ENCODE peak calls at places on chromosome X, in four cellular contexts. V is AG04450, I is BE2C, A is MM.1S. N is an unnamed sample.
A peak's percentile ranks its signal among the peaks of the same experiment; 100 is the strongest.

GRCh38 chrX:39848243-39848642 is 249.5 kb downstream of the BCOR start:
- DNase-seq in I (no peak), A (no peak), V (no peak), N (no peak)

GRCh38 chrX:109049903-109050302 is 313.5 kb upstream of the IRS4 start:
- DNase-seq in A (no peak), V (no peak), I (no peak), N (no peak)

GRCh38 chrX:150841466-150842197 is 56.8 kb downstream of the CD99L2 start:
- DNase-seq in I (no peak), V (no peak), A (no peak), N (no peak)

GRCh38 chrX:121052122-121052521 is 4.7 kb downstream of the GLUD2 start:
- DNase-seq in V (no peak), A (no peak), I (no peak), N (no peak)

GRCh38 chrX:80578518-80579105 is 158.4 kb downstream of the TENT5D start:
- DNase-seq in A (peak; percentile 47), I (no peak), V (no peak), N (peak; percentile 18)

GRCh38 chrX:81261576-81261975 is 59.7 kb downstream of the SH3BGRL start:
- DNase-seq in A (no peak), V (no peak), I (no peak), N (no peak)

GRCh38 chrX:150692296-150692695 is 900 bp upstream of the MTMR1 start:
- DNase-seq in I (no peak), V (no peak), A (no peak), N (no peak)

GRCh38 chrX:129077384-129077783 is 445.9 kb downstream of the SMARCA1 start:
- DNase-seq in V (no peak), I (no peak), A (no peak), N (no peak)

GRCh38 chrX:95071052-95071451 is 1397.0 kb downstream of the FAM133A start:
- DNase-seq in I (no peak), V (no peak), A (no peak), N (no peak)
- TF ChIP-seq CTCF in I (peak; percentile 18), V (peak; percentile 23), A (peak; percentile 4), N (no peak)

GRCh38 chrX:103630171-103630511 is 1.4 kb downstream of the TCEAL1 start:
- DNase-seq in A (no peak), I (no peak), V (no peak), N (no peak)
- TF ChIP-seq CTCF in A (no peak), I (no peak), V (no peak), N (no peak)

DNA sequence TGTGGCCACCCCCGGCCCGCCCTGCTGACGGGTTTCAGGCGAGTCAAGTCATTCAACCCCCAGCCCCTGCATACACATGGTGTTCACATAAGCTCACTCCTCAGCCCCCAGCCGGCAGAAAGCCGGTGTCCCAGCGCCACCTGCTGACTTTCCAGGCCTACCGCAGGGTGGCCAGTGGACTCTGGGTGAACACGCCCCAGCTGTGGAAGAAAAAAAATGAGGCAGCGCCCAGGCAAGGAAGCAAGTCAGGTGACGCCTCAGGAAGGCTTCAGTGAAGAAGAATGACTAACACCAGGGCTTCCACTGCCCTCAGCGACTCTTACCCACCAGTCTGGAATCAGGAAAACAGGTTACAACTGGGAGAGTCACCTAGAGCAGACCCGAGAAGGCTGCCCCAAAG is 15.8 kb downstream of the BCAP31 start:
- DNase-seq in V (peak; percentile 33), A (no peak), I (peak; percentile 84), N (peak; percentile 47)
- TF ChIP-seq CTCF in V (peak; percentile 64), A (peak; percentile 35), I (peak; percentile 67), N (peak; percentile 61)

GRCh38 chrX:118637997-118638396 is 89.4 kb upstream of the IL13RA1 start:
- DNase-seq in I (no peak), A (no peak), V (no peak), N (no peak)
- TF ChIP-seq CTCF in I (peak; percentile 27), A (no peak), V (peak; percentile 34), N (no peak)

GRCh38 chrX:34578237-34578636 is 78.8 kb downstream of the TMEM47 start:
- DNase-seq in V (peak; percentile 4), A (peak; percentile 11), I (no peak), N (no peak)
- TF ChIP-seq CTCF in V (peak; percentile 39), A (peak; percentile 23), I (peak; percentile 18), N (no peak)

GRCh38 chrX:85288992-85289723 is 45.4 kb downstream of the ZNF711 start:
- DNase-seq in V (no peak), I (no peak), A (peak; percentile 10), N (no peak)
- TF ChIP-seq CTCF in V (no peak), I (peak; percentile 28), A (peak; percentile 21), N (no peak)

DNA sequence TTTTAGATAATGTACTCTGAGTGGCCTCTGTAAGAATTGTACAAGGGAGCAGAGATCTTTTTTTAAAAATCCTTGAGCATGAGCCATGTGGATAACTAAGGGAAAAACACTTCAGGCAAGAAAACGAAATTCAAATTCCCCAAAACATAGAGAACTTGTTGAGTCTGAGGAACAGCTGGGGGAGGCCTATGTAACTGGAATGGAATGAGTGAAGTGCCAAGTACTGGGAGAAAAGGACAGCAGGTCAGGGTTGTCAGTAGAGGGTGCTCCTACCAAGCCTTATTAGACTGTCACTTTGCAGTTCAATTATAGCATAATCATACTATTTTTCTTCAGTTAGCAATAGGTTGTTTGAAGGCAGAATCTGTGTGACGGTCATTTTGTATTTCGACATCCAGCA is 135.1 kb downstream of the ARHGAP6 start:
- DNase-seq in V (no peak), A (no peak), I (no peak), N (no peak)
- TF ChIP-seq CTCF in V (no peak), A (no peak), I (no peak), N (no peak)

N was measured in GM13976.